ENCODE peak calls at places on chromosomes 7 and 10, in seven cellular contexts. C, W, A, X, U, Z and I are unnamed samples.
A peak's percentile ranks its signal among the peaks of the same experiment; 100 is the strongest.

GRCh38 chr10:50653142-50653541 is 29.4 kb upstream of the SGMS1 start:
- DNase-seq in Z (no peak), U (no peak), A (no peak), C (peak; percentile 14), X (peak; percentile 47), W (peak; percentile 59), I (peak; percentile 45)

GRCh38 chr7:100393233-100393905 is 20.1 kb downstream of the PILRA start:
- DNase-seq in U (no peak), X (no peak), A (no peak), C (no peak), W (no peak), Z (no peak), I (no peak)

GRCh38 chr7:18241543-18242231 is 214.0 kb upstream of the PRPS1L1 start:
- DNase-seq in U (no peak), C (no peak), A (no peak), Z (no peak), W (no peak), X (no peak), I (no peak)

GRCh38 chr10:97333601-97334369 is 744 bp downstream of the FRAT2 start:
- DNase-seq in U (peak; percentile 36), A (peak; percentile 38), Z (peak; percentile 59), W (peak; percentile 53), X (peak; percentile 45), C (no peak), I (peak; percentile 29)

GRCh38 chr10:2968401-2968800 is 98.9 kb upstream of the PFKP start:
- DNase-seq in X (peak; percentile 67), C (peak; percentile 52), Z (no peak), A (peak; percentile 32), U (no peak), W (no peak), I (peak; percentile 64)

GRCh38 chr7:113279256-113279655 is 160.9 kb upstream of the SMIM30 start:
- DNase-seq in W (no peak), X (no peak), A (no peak), Z (no peak), U (no peak), C (no peak), I (no peak)

GRCh38 chr10:74380780-74381179 is 229.8 kb downstream of the ADK start:
- DNase-seq in C (no peak), A (no peak), Z (no peak), U (no peak), W (no peak), X (no peak), I (no peak)

GRCh38 chr7:36746347-36746746 is 22.1 kb upstream of the AOAH start:
- DNase-seq in Z (no peak), U (no peak), C (no peak), X (peak; percentile 2), W (peak; percentile 81), A (no peak), I (no peak)

GRCh38 chr7:27917774-27918314 is 177.9 kb downstream of the TAX1BP1 start:
- DNase-seq in X (peak; percentile 83), A (peak; percentile 85), U (no peak), Z (no peak), W (peak; percentile 75), C (peak; percentile 54), I (peak; percentile 81)

GRCh38 chr7:100053201-100053600 is 3.6 kb downstream of the ZSCAN21 start:
- DNase-seq in U (no peak), X (peak; percentile 86), C (peak; percentile 23), Z (no peak), A (peak; percentile 49), W (peak; percentile 67), I (peak; percentile 77)

GRCh38 chr7:105007298-105007697 is 6.7 kb upstream of the KMT2E start:
- DNase-seq in C (no peak), A (no peak), Z (no peak), U (no peak), W (no peak), X (no peak), I (no peak)

GRCh38 chr7:105003275-105003674 is 10.7 kb upstream of the KMT2E start:
- DNase-seq in U (peak; percentile 84), W (peak; percentile 76), Z (no peak), X (peak; percentile 82), A (peak; percentile 78), C (peak; percentile 79), I (peak; percentile 79)

GRCh38 chr7:105009667-105010537 is 4.1 kb upstream of the KMT2E start:
- DNase-seq in Z (no peak), C (no peak), W (no peak), A (no peak), U (no peak), X (no peak), I (no peak)

GRCh38 chr7:105003875-105004510 is 10.0 kb upstream of the KMT2E start:
- DNase-seq in X (no peak), W (no peak), Z (no peak), U (no peak), C (no peak), A (no peak), I (no peak)

DNA sequence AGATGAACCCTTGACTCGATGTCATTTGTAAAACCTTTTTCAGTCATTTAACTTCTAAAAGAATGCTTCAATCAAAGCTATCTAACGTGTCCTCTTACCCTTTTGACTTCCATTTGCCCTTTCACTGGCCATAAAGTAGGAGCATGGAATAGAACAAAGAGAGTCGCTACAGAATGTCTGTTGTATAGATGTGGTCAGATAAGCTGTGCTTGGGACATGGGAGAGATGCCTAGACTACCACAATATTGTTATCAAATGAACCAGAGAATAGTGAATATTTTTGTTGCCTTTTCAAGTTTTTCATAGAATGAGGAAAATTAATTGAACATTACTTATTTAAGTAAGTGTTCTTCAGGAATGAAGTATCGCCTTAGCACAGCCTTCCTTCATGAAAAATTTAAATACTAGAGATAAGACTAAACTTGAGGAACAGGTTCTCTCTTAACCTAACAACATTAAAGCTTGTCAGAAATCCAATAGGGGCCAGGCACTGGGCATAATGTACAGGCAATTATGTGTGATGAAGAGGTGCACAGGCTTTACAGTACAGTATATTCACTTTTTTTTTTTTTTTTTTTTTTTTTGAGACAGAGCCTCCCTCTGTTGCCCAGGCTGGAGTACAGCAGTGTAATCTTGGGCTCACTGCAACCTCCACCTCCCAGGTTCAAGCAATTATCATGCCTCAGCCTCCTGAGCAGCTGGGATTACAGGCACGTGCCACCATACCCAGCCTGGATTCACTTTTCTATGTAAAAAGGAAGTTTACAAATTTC is 7.5 kb upstream of the KMT2E start:
- DNase-seq in X (no peak), Z (no peak), A (no peak), C (no peak), W (no peak), U (no peak), I (no peak)
- TF ChIP-seq CTCF in X (peak; percentile 2), Z (no peak), A (peak; percentile 27), C (no peak), W (no peak), U (no peak), I (no peak)

GRCh38 chr7:24720283-24720682 is 37.0 kb downstream of the GSDME start:
- DNase-seq in U (no peak), Z (no peak), W (no peak), A (no peak), X (no peak), C (no peak), I (no peak)

GRCh38 chr7:24721378-24722030 is 35.8 kb downstream of the GSDME start:
- DNase-seq in Z (no peak), A (no peak), W (no peak), X (no peak), U (no peak), C (no peak), I (no peak)

GRCh38 chr7:24723178-24723530 is 34.1 kb downstream of the GSDME start:
- DNase-seq in C (no peak), W (no peak), Z (no peak), A (no peak), X (no peak), U (no peak), I (no peak)

GRCh38 chr7:24724451-24725190 is 32.6 kb downstream of the GSDME start:
- DNase-seq in X (no peak), Z (no peak), A (no peak), C (no peak), W (no peak), U (no peak), I (no peak)

GRCh38 chr7:24722386-24723177 is 34.7 kb downstream of the GSDME start:
- DNase-seq in U (no peak), A (peak; percentile 24), X (no peak), Z (no peak), W (peak; percentile 73), C (peak; percentile 27), I (peak; percentile 46)
- TF ChIP-seq CTCF in U (no peak), A (peak; percentile 59), X (no peak), Z (peak; percentile 46), W (peak; percentile 44), C (peak; percentile 36), I (peak; percentile 62)

DNA sequence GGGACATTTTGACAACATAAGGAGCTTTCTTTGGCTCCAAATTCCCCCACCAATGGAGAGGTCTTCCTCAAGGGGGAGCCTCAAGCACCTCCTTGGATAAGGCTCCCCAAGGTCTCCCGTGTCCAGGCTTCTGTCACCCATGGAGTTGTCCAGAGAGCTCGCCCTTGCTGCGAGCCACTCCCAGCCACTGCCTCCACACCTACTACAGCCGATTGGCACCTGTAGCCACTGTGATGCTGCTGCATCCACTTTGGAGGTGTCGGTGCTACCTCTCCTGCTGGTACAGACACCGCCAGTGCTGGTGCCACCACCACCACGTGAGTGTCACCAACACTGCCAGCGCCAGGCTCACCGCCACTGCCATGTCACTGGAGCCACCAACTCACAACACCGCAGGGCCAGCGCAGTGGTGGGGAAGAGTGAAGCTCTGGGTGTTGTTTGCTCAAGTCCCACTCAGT is 22.1 kb upstream of the ENO4 start:
- DNase-seq in X (no peak), W (no peak), U (no peak), C (no peak), Z (no peak), A (no peak), I (no peak)
- TF ChIP-seq CTCF in X (peak; percentile 12), W (no peak), U (no peak), C (peak; percentile 25), Z (no peak), A (peak; percentile 31), I (peak; percentile 46)

GRCh38 chr10:117537436-117537903 is 5.1 kb upstream of the EMX2 start:
- DNase-seq in Z (no peak), X (no peak), C (peak; percentile 23), A (no peak), U (no peak), W (no peak), I (no peak)
- TF ChIP-seq CTCF in Z (peak; percentile 83), X (peak; percentile 67), C (peak; percentile 30), A (peak; percentile 35), U (peak; percentile 69), W (no peak), I (peak; percentile 74)

DNA sequence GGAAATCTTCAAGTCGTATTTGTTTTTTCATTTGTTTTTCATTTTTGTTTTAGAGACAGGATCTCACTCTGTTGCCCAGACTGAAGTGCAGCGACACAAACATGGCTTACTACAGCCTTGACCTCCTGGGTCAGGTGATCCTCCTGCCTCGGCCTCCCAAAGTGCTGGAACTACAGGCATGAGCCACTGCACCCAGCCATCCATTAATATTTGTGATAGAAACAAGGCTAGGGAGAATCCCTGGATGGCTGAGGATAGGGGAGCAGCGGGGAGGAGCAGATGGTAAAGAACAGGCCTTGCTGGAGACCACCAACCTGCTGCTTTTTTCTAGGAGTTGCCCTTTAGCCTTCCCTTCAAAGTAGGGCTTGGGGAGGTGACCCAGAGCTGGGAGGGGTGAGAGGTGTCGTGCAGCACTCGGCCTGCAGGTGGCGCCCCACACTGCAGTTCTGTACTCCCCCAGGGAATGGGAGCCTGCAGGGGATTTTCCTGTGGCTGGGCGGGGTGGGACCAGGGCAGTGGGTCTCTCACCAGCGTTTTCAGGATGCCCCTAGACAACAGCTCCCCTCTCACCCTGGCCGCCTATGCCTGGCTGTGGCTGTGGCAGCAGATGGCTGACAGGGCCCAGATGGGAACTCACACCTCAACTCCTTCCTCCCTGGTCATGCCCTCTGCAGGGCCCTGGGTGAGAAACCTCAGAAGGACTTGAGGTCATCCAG is 12.6 kb upstream of the CDH23 start:
- DNase-seq in W (peak; percentile 48), U (peak; percentile 55), X (peak; percentile 21), Z (peak; percentile 73), C (peak; percentile 27), A (peak; percentile 40), I (no peak)
- TF ChIP-seq CTCF in W (peak; percentile 89), U (peak; percentile 91), X (peak; percentile 83), Z (peak; percentile 93), C (peak; percentile 95), A (peak; percentile 96), I (peak; percentile 97)